ENCODE peak calls at places on chromosomes 1 and 21, in seven cellular contexts. I, E, P, X, U, O and Z are unnamed samples.
A peak's percentile ranks its signal among the peaks of the same experiment; 100 is the strongest.

GRCh38 chr1:229448373-229448772 is 14.5 kb upstream of the ACTA1 start:
- DNase-seq in P (no peak), U (no peak), O (no peak), I (no peak), E (no peak), X (no peak), Z (no peak)

GRCh38 chr1:83889707-83890106 is 109.2 kb downstream of the TTLL7 start:
- DNase-seq in X (no peak), P (no peak), I (no peak), O (no peak), U (no peak), E (no peak), Z (no peak)

GRCh38 chr1:176206006-176206960 is 803 bp downstream of the COP1 start:
- DNase-seq in X (no peak), I (no peak), U (no peak), O (peak; percentile 38), E (no peak), P (peak; percentile 63), Z (peak; percentile 31)

GRCh38 chr1:3485016-3485415 is 30.6 kb downstream of the ARHGEF16 start:
- DNase-seq in I (no peak), E (no peak), U (no peak), X (no peak), O (no peak), P (no peak), Z (no peak)

GRCh38 chr1:179079113-179079761 is 2.6 kb upstream of the TOR3A start:
- DNase-seq in E (no peak), X (peak; percentile 63), U (no peak), I (no peak), P (peak; percentile 69), O (peak; percentile 64), Z (no peak)

GRCh38 chr21:45966995-45967394 is 14.6 kb upstream of the COL6A1 start:
- DNase-seq in I (no peak), U (no peak), X (no peak), E (no peak), P (no peak), O (no peak), Z (no peak)

GRCh38 chr1:28170036-28170596 is 6.4 kb downstream of the PTAFR start:
- DNase-seq in E (no peak), X (no peak), I (no peak), U (no peak), P (no peak), O (peak; percentile 73), Z (no peak)

GRCh38 chr1:218600968-218601367 is 255.8 kb downstream of the TGFB2 start:
- DNase-seq in O (no peak), U (no peak), E (no peak), P (no peak), I (no peak), X (no peak), Z (no peak)

DNA sequence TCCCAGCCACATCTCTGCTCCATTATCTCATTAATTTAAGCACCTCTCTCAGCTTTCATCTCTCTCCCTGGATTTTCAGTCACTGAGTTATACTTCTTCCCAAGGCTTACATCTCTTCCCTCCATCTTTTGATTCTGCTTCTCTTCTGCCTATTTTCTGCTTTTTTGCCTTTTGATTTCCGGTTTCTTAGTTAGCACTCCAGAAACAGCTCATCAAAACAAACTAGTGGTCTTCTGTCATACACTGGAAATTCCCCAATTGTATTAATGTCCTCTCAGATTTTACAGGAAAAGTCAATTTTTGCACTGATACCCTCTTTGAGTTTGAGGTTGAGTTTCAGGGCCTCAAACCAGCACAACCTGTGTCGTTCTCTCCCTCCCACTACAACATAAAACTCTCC is 1.5 kb downstream of the LCE3E start:
- DNase-seq in X (no peak), E (no peak), O (no peak), I (no peak), P (no peak), U (no peak), Z (no peak)
- TF ChIP-seq TAF1 in X (no peak), E (no peak), O (no peak), I (no peak), P (no peak), U (no peak), Z (no peak)

GRCh38 chr1:159957824-159958268 is 3.8 kb upstream of the SLAMF9 start:
- DNase-seq in X (no peak), I (no peak), P (no peak), O (no peak), E (no peak), U (no peak), Z (no peak)
- TF ChIP-seq TAF1 in X (no peak), I (no peak), P (no peak), O (no peak), E (no peak), U (no peak), Z (no peak)

GRCh38 chr21:31930001-31930400 is 57.2 kb downstream of the HUNK start:
- DNase-seq in P (no peak), E (no peak), U (no peak), I (no peak), X (no peak), O (no peak), Z (no peak)
- TF ChIP-seq TAF1 in P (no peak), E (no peak), U (no peak), I (no peak), X (no peak), O (no peak), Z (no peak)

DNA sequence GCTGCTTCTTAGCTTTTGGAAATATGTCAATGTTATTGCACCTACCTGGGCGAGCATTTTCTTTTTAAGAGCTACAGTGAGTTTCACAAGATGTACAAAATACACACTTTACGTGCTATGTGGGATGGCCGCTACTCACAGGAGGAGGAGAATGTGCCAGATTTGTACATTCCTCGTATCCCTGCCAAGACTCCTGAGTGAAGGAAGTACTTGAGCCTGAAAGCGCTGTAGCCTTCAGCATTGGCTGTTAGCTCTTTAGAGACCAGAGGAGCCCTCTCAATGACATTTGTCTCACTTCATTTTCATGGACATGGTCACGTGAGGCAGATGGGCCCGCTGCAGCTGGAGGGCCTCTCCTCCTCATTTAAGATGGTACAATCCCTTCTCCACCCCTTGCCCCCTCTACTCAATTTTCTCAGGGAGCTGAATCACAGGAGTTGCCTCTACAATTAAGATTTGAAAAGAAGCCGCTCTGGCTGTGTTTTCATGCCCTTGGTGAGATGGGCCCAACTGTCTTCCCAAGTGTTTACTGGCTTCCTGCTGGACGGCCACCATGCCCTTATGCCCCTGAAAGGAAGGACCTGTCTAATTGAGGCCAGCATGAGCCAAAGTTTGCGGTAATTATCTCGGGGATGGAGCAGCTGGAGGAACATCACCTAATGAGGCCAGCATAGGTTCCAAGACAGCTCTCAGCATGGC is 442.6 kb downstream of the PRDM2 start:
- DNase-seq in U (no peak), O (no peak), P (no peak), E (no peak), X (no peak), I (no peak), Z (no peak)
- TF ChIP-seq TAF1 in U (no peak), O (no peak), P (no peak), E (no peak), X (no peak), I (no peak), Z (no peak)

GRCh38 chr1:48498096-48498791 is 26.2 kb upstream of the SPATA6 start:
- DNase-seq in X (peak; percentile 86), P (peak; percentile 78), I (peak; percentile 92), U (no peak), O (peak; percentile 61), E (peak; percentile 15), Z (peak; percentile 31)
- TF ChIP-seq TAF1 in X (no peak), P (no peak), I (no peak), U (no peak), O (no peak), E (no peak), Z (no peak)